ENCODE peak calls at places on chromosomes 6 and 20, in eight cellular contexts. V is iPS-NIHi11, F is epithelial cell of prostate, C is B cell, M is MM.1S, Y is T-cell, R is sigmoid colon, O is heart left ventricle. L is an unnamed sample.

GRCh38 chr20:20369353-20370086 is 1.6 kb downstream of the INSM1 start:
- DNase-seq in V (peak; percentile 36), F (no peak), C (no peak), M (peak; percentile 63), Y (no peak), R (no peak), O (no peak), L (peak; percentile 39)

GRCh38 chr6:20997143-20997792 is 463.0 kb downstream of the CDKAL1 start:
- DNase-seq in V (no peak), F (no peak), C (no peak), M (no peak), Y (no peak), R (no peak), O (no peak), L (no peak)

GRCh38 chr6:5175195-5175594 is 85.6 kb downstream of the LYRM4 start:
- DNase-seq in V (peak; percentile 61), F (no peak), C (no peak), M (no peak), Y (no peak), R (no peak), O (no peak), L (no peak)

GRCh38 chr6:124974770-124975377 is 12.6 kb downstream of the RNF217 start:
- DNase-seq in V (no peak), F (no peak), C (no peak), M (no peak), Y (no peak), R (no peak), O (no peak), L (no peak)

GRCh38 chr20:47506335-47506734 is 4.6 kb downstream of the NCOA3 start:
- DNase-seq in V (no peak), F (no peak), C (no peak), M (no peak), Y (no peak), R (no peak), O (no peak), L (peak; percentile 91)

GRCh38 chr6:34890526-34890910 is 1.5 kb downstream of the ANKS1A start:
- DNase-seq in V (no peak), F (no peak), C (no peak), M (no peak), Y (no peak), R (no peak), O (no peak), L (no peak)

GRCh38 chr6:56789879-56790278 is 147.2 kb upstream of the DST start:
- DNase-seq in V (no peak), F (no peak), C (no peak), M (no peak), Y (no peak), R (no peak), O (no peak), L (no peak)

GRCh38 chr6:41696788-41697187 is 38.6 kb downstream of the TFEB start:
- DNase-seq in V (no peak), F (no peak), C (no peak), M (no peak), Y (no peak), R (no peak), O (no peak), L (no peak)

GRCh38 chr6:121993362-121993761 is 406.1 kb upstream of the HSF2 start:
- DNase-seq in V (no peak), F (no peak), C (no peak), M (no peak), Y (no peak), R (no peak), O (no peak), L (no peak)

GRCh38 chr20:4435210-4435609 is 286.5 kb upstream of the PRND start:
- DNase-seq in V (no peak), F (no peak), C (no peak), M (no peak), Y (no peak), R (no peak), O (no peak), L (no peak)

GRCh38 chr20:23166563-23166962 is 80.4 kb upstream of the CD93 start:
- DNase-seq in V (no peak), F (no peak), C (no peak), M (no peak), Y (no peak), R (no peak), O (no peak), L (no peak)

GRCh38 chr20:50548396-50548795 is 38.2 kb downstream of the PTPN1 start:
- DNase-seq in V (no peak), F (no peak), C (no peak), M (no peak), Y (no peak), R (no peak), O (no peak), L (no peak)

GRCh38 chr6:135811644-135812043 is 39.9 kb upstream of the PDE7B start:
- DNase-seq in V (no peak), F (no peak), C (no peak), M (no peak), Y (no peak), R (no peak), O (no peak), L (no peak)

GRCh38 chr6:498795-499231 is 107.3 kb downstream of the IRF4 start:
- DNase-seq in V (no peak), F (no peak), C (no peak), M (no peak), Y (no peak), R (no peak), O (no peak), L (no peak)

GRCh38 chr6:12280458-12280857 is 9.7 kb upstream of the EDN1 start:
- DNase-seq in V (no peak), F (no peak), C (no peak), M (no peak), Y (no peak), R (no peak), O (no peak), L (no peak)

GRCh38 chr6:22320750-22321149 is 23.9 kb upstream of the PRL start:
- DNase-seq in V (peak; percentile 24), F (no peak), C (no peak), M (no peak), Y (no peak), R (no peak), O (no peak), L (no peak)

L was measured in HuH-7.5.